ENCODE peak calls at places on chromosomes 6 and 20, in six cellular contexts. One of them, this sample, is unnamed.

GRCh38 chr6:143283887-143284640 is 166.4 kb downstream of the ADAT2 start:
- DNase-seq in pancreas: no peak
- DNase-seq in heart left ventricle: no peak
- DNase-seq in adrenal gland: no peak
- DNase-seq in GM23338: no peak
- DNase-seq in endodermal cell: no peak
- DNase-seq in this sample: no peak

GRCh38 chr6:26536571-26537159 is 1.5 kb upstream of the HMGN4 start:
- DNase-seq in endodermal cell: peak; percentile 69
- DNase-seq in pancreas: no peak
- DNase-seq in heart left ventricle: no peak
- DNase-seq in adrenal gland: peak; percentile 35
- DNase-seq in GM23338: peak; percentile 47
- DNase-seq in this sample: no peak

GRCh38 chr6:6994796-6995195 is 113.0 kb upstream of the RREB1 start:
- DNase-seq in adrenal gland: no peak
- DNase-seq in GM23338: no peak
- DNase-seq in heart left ventricle: peak; percentile 86
- DNase-seq in endodermal cell: no peak
- DNase-seq in pancreas: no peak
- DNase-seq in this sample: no peak

GRCh38 chr6:132797975-132798819 is at the start of gene SLC18B1:
- DNase-seq in GM23338: peak; percentile 84
- DNase-seq in pancreas: peak; percentile 83
- DNase-seq in endodermal cell: peak; percentile 87
- DNase-seq in heart left ventricle: peak; percentile 72
- DNase-seq in adrenal gland: peak; percentile 73
- DNase-seq in this sample: no peak

GRCh38 chr20:61525781-61526431 is 273.8 kb downstream of the CDH4 start:
- DNase-seq in endodermal cell: no peak
- DNase-seq in heart left ventricle: no peak
- DNase-seq in pancreas: no peak
- DNase-seq in GM23338: no peak
- DNase-seq in adrenal gland: no peak
- DNase-seq in this sample: no peak

GRCh38 chr6:114514153-114514552 is 171.3 kb upstream of the HS3ST5 start:
- DNase-seq in GM23338: no peak
- DNase-seq in heart left ventricle: no peak
- DNase-seq in endodermal cell: no peak
- DNase-seq in pancreas: no peak
- DNase-seq in adrenal gland: no peak
- DNase-seq in this sample: no peak

GRCh38 chr6:116111552-116112528 is 11.2 kb downstream of the NT5DC1 start:
- DNase-seq in adrenal gland: peak; percentile 42
- DNase-seq in pancreas: no peak
- DNase-seq in GM23338: peak; percentile 84
- DNase-seq in endodermal cell: peak; percentile 89
- DNase-seq in heart left ventricle: no peak
- DNase-seq in this sample: no peak

GRCh38 chr6:129131282-129131681 is 248.3 kb downstream of the LAMA2 start:
- DNase-seq in pancreas: no peak
- DNase-seq in heart left ventricle: peak; percentile 65
- DNase-seq in adrenal gland: peak; percentile 20
- DNase-seq in GM23338: no peak
- DNase-seq in endodermal cell: no peak
- DNase-seq in this sample: no peak

GRCh38 chr6:1678201-1678600 is 68.5 kb downstream of the FOXC1 start:
- DNase-seq in pancreas: no peak
- DNase-seq in heart left ventricle: no peak
- DNase-seq in adrenal gland: no peak
- DNase-seq in GM23338: peak; percentile 35
- DNase-seq in endodermal cell: peak; percentile 62
- DNase-seq in this sample: no peak

GRCh38 chr20:16624106-16624505 is 50.9 kb upstream of the KIF16B start:
- DNase-seq in heart left ventricle: no peak
- DNase-seq in endodermal cell: peak; percentile 72
- DNase-seq in pancreas: no peak
- DNase-seq in GM23338: no peak
- DNase-seq in adrenal gland: no peak
- DNase-seq in this sample: no peak

GRCh38 chr20:39049684-39050554 is 87.8 kb downstream of the DHX35 start:
- DNase-seq in adrenal gland: peak; percentile 70
- DNase-seq in GM23338: peak; percentile 86
- DNase-seq in heart left ventricle: peak; percentile 83
- DNase-seq in pancreas: peak; percentile 95
- DNase-seq in endodermal cell: peak; percentile 96
- DNase-seq in this sample: no peak
- TF ChIP-seq CTCF in adrenal gland: peak; percentile 91
- TF ChIP-seq CTCF in GM23338: peak; percentile 96
- TF ChIP-seq CTCF in heart left ventricle: peak; percentile 98
- TF ChIP-seq CTCF in pancreas: peak; percentile 96
- TF ChIP-seq CTCF in endodermal cell: peak; percentile 99
- TF ChIP-seq CTCF in this sample: peak; percentile 95

DNA sequence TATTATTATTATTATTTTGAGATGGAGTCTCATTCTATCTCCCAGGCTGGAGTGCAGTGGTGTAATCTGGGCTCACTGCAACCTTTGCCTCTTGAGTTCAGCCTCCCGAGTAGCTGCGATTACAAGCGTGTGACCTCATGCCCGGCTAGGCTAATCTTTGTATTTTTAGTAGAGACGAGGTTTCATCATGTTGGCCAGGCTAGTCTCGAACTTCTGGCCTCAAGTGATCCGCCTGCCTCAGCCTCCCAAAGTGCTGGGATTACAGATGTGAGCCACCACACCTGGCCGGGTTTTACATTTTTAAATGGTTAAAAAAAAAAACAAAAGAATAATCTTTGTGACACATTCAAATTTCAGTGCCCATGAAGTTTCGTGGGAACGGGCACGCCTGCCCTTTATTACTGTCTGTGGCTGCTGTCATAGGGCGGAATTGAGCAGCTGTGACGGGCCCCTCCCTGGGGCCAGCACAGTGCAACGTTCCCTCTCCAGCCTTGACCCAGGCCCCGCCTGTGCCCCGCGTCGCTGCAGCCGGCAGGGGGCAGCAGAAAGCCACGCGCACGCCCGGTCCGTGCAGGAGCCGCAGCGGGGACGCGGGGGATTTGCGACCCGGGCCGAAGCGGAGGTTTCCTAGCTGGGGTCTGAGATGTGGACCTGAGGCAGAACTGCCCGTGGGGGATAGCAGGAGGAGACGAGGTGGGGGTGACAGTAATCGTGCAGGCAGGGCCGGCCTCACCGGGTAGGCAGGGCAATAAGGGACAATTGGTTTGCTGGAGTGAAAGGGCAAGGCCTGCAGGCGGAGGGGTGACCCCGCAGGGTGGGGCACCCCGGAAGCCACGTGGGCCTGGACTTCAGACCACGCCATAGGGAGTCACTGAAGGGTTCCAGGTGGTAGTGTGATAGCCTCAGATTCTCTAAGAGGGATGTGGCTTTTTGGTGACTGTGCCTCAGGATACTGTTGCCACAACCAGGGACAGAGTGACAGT is 54.3 kb downstream of the SYTL3 start:
- DNase-seq in GM23338: peak; percentile 86
- DNase-seq in adrenal gland: peak; percentile 85
- DNase-seq in heart left ventricle: peak; percentile 88
- DNase-seq in endodermal cell: peak; percentile 95
- DNase-seq in pancreas: peak; percentile 96
- DNase-seq in this sample: no peak
- H3K4me1 ChIP-seq in GM23338: no peaks in the 10 kb centered on the region
- H3K4me1 ChIP-seq in adrenal gland: peaks cover 16% of the 10 kb centered on the region
- H3K4me1 ChIP-seq in heart left ventricle: peaks cover 44% of the 10 kb centered on the region
- H3K4me1 ChIP-seq in endodermal cell: peaks cover 17% of the 10 kb centered on the region
- H3K4me1 ChIP-seq in pancreas: peaks cover 17% of the 10 kb centered on the region
- H3K4me1 ChIP-seq in this sample: peaks cover 47% of the 10 kb centered on the region

GRCh38 chr6:41097467-41098090 is 24.8 kb downstream of the NFYA start:
- DNase-seq in pancreas: no peak
- DNase-seq in GM23338: no peak
- DNase-seq in heart left ventricle: no peak
- DNase-seq in adrenal gland: no peak
- DNase-seq in endodermal cell: no peak
- DNase-seq in this sample: no peak
- TF ChIP-seq CTCF in pancreas: no peak
- TF ChIP-seq CTCF in GM23338: no peak
- TF ChIP-seq CTCF in heart left ventricle: no peak
- TF ChIP-seq CTCF in adrenal gland: no peak
- TF ChIP-seq CTCF in endodermal cell: no peak
- TF ChIP-seq CTCF in this sample: no peak

GRCh38 chr6:137870744-137871247 is 3.7 kb downstream of the TNFAIP3 start:
- DNase-seq in pancreas: no peak
- DNase-seq in heart left ventricle: no peak
- DNase-seq in endodermal cell: no peak
- DNase-seq in GM23338: peak; percentile 28
- DNase-seq in adrenal gland: no peak
- DNase-seq in this sample: no peak
- H3K4me1 ChIP-seq in pancreas: peaks cover 33% of the 10 kb centered on the region
- H3K4me1 ChIP-seq in heart left ventricle: peaks cover 48% of the 10 kb centered on the region
- H3K4me1 ChIP-seq in endodermal cell: peaks cover 5% of the 10 kb centered on the region
- H3K4me1 ChIP-seq in GM23338: peaks cover 11% of the 10 kb centered on the region
- H3K4me1 ChIP-seq in adrenal gland: no peaks in the 10 kb centered on the region
- H3K4me1 ChIP-seq in this sample: peaks cover 67% of the 10 kb centered on the region

This sample was measured in vagina.